ENCODE peak calls at places on chromosomes 7 and 10, in six cellular contexts. One of them, this sample, is unnamed.

GRCh38 chr10:17273403-17273802 is 45.4 kb downstream of the VIM start:
- DNase-seq in CD8-positive, alpha-beta memory T cell: no peak
- DNase-seq in A549: no peak
- DNase-seq in mammary epithelial cell: peak; percentile 88
- DNase-seq in H9: no peak
- DNase-seq in IMR-90: peak; percentile 80
- DNase-seq in this sample: no peak

GRCh38 chr10:27857616-27858015 is 112.0 kb upstream of the MKX start:
- DNase-seq in CD8-positive, alpha-beta memory T cell: no peak
- DNase-seq in A549: no peak
- DNase-seq in mammary epithelial cell: no peak
- DNase-seq in H9: no peak
- DNase-seq in IMR-90: no peak
- DNase-seq in this sample: no peak

GRCh38 chr7:78794101-78794500 is 659.4 kb downstream of the MAGI2 start:
- DNase-seq in CD8-positive, alpha-beta memory T cell: no peak
- DNase-seq in A549: no peak
- DNase-seq in mammary epithelial cell: no peak
- DNase-seq in H9: no peak
- DNase-seq in IMR-90: peak; percentile 82
- DNase-seq in this sample: no peak

GRCh38 chr10:6583447-6583846 is 3.4 kb upstream of the PRKCQ start:
- DNase-seq in CD8-positive, alpha-beta memory T cell: peak; percentile 22
- DNase-seq in A549: no peak
- DNase-seq in mammary epithelial cell: no peak
- DNase-seq in H9: no peak
- DNase-seq in IMR-90: no peak
- DNase-seq in this sample: peak; percentile 65

GRCh38 chr10:43823237-43823605 is 174.5 kb upstream of the ZNF32 start:
- DNase-seq in CD8-positive, alpha-beta memory T cell: no peak
- DNase-seq in A549: no peak
- DNase-seq in mammary epithelial cell: no peak
- DNase-seq in H9: no peak
- DNase-seq in IMR-90: no peak
- DNase-seq in this sample: no peak

GRCh38 chr10:100347568-100348195 is 649 bp downstream of the SCD start:
- DNase-seq in CD8-positive, alpha-beta memory T cell: no peak
- DNase-seq in A549: no peak
- DNase-seq in mammary epithelial cell: peak; percentile 24
- DNase-seq in H9: no peak
- DNase-seq in IMR-90: no peak
- DNase-seq in this sample: no peak

GRCh38 chr10:97823734-97824133 is 25.9 kb upstream of the GOLGA7B start:
- DNase-seq in CD8-positive, alpha-beta memory T cell: no peak
- DNase-seq in A549: no peak
- DNase-seq in mammary epithelial cell: no peak
- DNase-seq in H9: no peak
- DNase-seq in IMR-90: no peak
- DNase-seq in this sample: peak; percentile 72

GRCh38 chr10:130233426-130233825 is 97.2 kb downstream of the GLRX3 start:
- DNase-seq in CD8-positive, alpha-beta memory T cell: no peak
- DNase-seq in A549: no peak
- DNase-seq in mammary epithelial cell: no peak
- DNase-seq in H9: no peak
- DNase-seq in IMR-90: no peak
- DNase-seq in this sample: no peak

GRCh38 chr7:149772236-149772820 is 1.1 kb downstream of the ZNF467 start:
- DNase-seq in CD8-positive, alpha-beta memory T cell: no peak
- DNase-seq in A549: peak; percentile 42
- DNase-seq in mammary epithelial cell: no peak
- DNase-seq in H9: peak; percentile 54
- DNase-seq in IMR-90: no peak
- DNase-seq in this sample: no peak

GRCh38 chr7:134932707-134933370 is 53.5 kb upstream of the AGBL3 start:
- DNase-seq in CD8-positive, alpha-beta memory T cell: no peak
- DNase-seq in A549: no peak
- DNase-seq in mammary epithelial cell: no peak
- DNase-seq in H9: no peak
- DNase-seq in IMR-90: peak; percentile 37
- DNase-seq in this sample: no peak

GRCh38 chr7:66216687-66217086 is 11.6 kb downstream of the TPST1 start:
- DNase-seq in CD8-positive, alpha-beta memory T cell: no peak
- DNase-seq in A549: no peak
- DNase-seq in mammary epithelial cell: no peak
- DNase-seq in H9: no peak
- DNase-seq in IMR-90: no peak
- DNase-seq in this sample: no peak

GRCh38 chr10:131206136-131206995 is 105.2 kb downstream of the TCERG1L start:
- DNase-seq in CD8-positive, alpha-beta memory T cell: no peak
- DNase-seq in A549: no peak
- DNase-seq in mammary epithelial cell: no peak
- DNase-seq in H9: peak; percentile 14
- DNase-seq in IMR-90: no peak
- DNase-seq in this sample: peak; percentile 30

GRCh38 chr10:124518366-124518765 is 56.7 kb downstream of the LHPP start:
- DNase-seq in CD8-positive, alpha-beta memory T cell: no peak
- DNase-seq in A549: no peak
- DNase-seq in mammary epithelial cell: no peak
- DNase-seq in H9: no peak
- DNase-seq in IMR-90: no peak
- DNase-seq in this sample: no peak

GRCh38 chr10:32189400-32190084 is 133.3 kb upstream of the KIF5B start:
- DNase-seq in CD8-positive, alpha-beta memory T cell: no peak
- DNase-seq in A549: no peak
- DNase-seq in mammary epithelial cell: no peak
- DNase-seq in H9: no peak
- DNase-seq in IMR-90: peak; percentile 35
- DNase-seq in this sample: no peak

GRCh38 chr7:148084138-148084537 is 506.4 kb upstream of the C7orf33 start:
- DNase-seq in CD8-positive, alpha-beta memory T cell: no peak
- DNase-seq in A549: no peak
- DNase-seq in mammary epithelial cell: peak; percentile 5
- DNase-seq in H9: peak; percentile 64
- DNase-seq in IMR-90: peak; percentile 19
- DNase-seq in this sample: no peak

GRCh38 chr7:140008755-140009610 is 53.8 kb downstream of the PARP12 start:
- DNase-seq in CD8-positive, alpha-beta memory T cell: no peak
- DNase-seq in A549: no peak
- DNase-seq in mammary epithelial cell: no peak
- DNase-seq in H9: no peak
- DNase-seq in IMR-90: no peak
- DNase-seq in this sample: peak; percentile 40

GRCh38 chr10:30931094-30931493 is 100.6 kb downstream of the ZNF438 start:
- DNase-seq in CD8-positive, alpha-beta memory T cell: no peak
- DNase-seq in A549: no peak
- DNase-seq in mammary epithelial cell: no peak
- DNase-seq in H9: no peak
- DNase-seq in IMR-90: no peak
- DNase-seq in this sample: no peak

GRCh38 chr10:132754071-132754470 is 31.9 kb downstream of the NKX6-2 start:
- DNase-seq in CD8-positive, alpha-beta memory T cell: no peak
- DNase-seq in A549: no peak
- DNase-seq in mammary epithelial cell: no peak
- DNase-seq in H9: no peak
- DNase-seq in IMR-90: no peak
- DNase-seq in this sample: no peak

GRCh38 chr10:132750936-132751335 is 35.0 kb downstream of the NKX6-2 start:
- DNase-seq in CD8-positive, alpha-beta memory T cell: no peak
- DNase-seq in A549: no peak
- DNase-seq in mammary epithelial cell: no peak
- DNase-seq in H9: no peak
- DNase-seq in IMR-90: no peak
- DNase-seq in this sample: no peak

GRCh38 chr10:132752378-132752777 is 33.6 kb downstream of the NKX6-2 start:
- DNase-seq in CD8-positive, alpha-beta memory T cell: no peak
- DNase-seq in A549: no peak
- DNase-seq in mammary epithelial cell: no peak
- DNase-seq in H9: no peak
- DNase-seq in IMR-90: no peak
- DNase-seq in this sample: no peak

GRCh38 chr10:132753596-132753995 is 32.4 kb downstream of the NKX6-2 start:
- DNase-seq in CD8-positive, alpha-beta memory T cell: no peak
- DNase-seq in A549: no peak
- DNase-seq in mammary epithelial cell: no peak
- DNase-seq in H9: no peak
- DNase-seq in IMR-90: no peak
- DNase-seq in this sample: no peak

DNA sequence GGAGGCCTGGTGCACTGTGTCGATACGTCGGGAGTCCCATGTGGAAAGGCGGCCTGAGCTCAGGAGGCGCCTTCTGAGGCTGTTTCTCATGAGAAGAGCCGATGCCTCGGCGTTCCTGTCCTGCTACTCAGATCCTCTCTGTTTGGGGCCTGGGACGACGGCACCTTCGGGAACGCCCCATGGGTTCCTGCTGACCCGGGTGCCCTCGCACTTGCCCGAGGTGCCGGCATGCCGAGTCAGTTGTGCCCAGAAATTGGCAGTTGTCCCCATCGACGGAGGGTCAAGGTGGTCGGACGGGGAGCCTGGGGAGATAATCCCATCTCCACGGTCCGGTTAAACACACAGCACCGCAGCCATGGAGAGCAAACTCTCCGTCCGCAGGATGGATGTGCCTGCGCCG is 33.0 kb downstream of the NKX6-2 start:
- DNase-seq in CD8-positive, alpha-beta memory T cell: no peak
- DNase-seq in A549: no peak
- DNase-seq in mammary epithelial cell: no peak
- DNase-seq in H9: no peak
- DNase-seq in IMR-90: no peak
- DNase-seq in this sample: no peak
- H3K9me3 ChIP-seq in CD8-positive, alpha-beta memory T cell: no peaks in the 10 kb centered on the region
- H3K9me3 ChIP-seq in A549: no peaks in the 10 kb centered on the region
- H3K9me3 ChIP-seq in mammary epithelial cell: peaks cover 12% of the 10 kb centered on the region
- H3K9me3 ChIP-seq in H9: no peaks in the 10 kb centered on the region
- H3K9me3 ChIP-seq in IMR-90: no peaks in the 10 kb centered on the region
- H3K9me3 ChIP-seq in this sample: no peaks in the 10 kb centered on the region

GRCh38 chr7:99679400-99680191 is at the start of gene CYP3A5:
- DNase-seq in CD8-positive, alpha-beta memory T cell: no peak
- DNase-seq in A549: no peak
- DNase-seq in mammary epithelial cell: no peak
- DNase-seq in H9: no peak
- DNase-seq in IMR-90: no peak
- DNase-seq in this sample: no peak
- H3K9me3 ChIP-seq in CD8-positive, alpha-beta memory T cell: no peaks in the 10 kb centered on the region
- H3K9me3 ChIP-seq in A549: peaks cover 21% of the 10 kb centered on the region
- H3K9me3 ChIP-seq in mammary epithelial cell: no peaks in the 10 kb centered on the region
- H3K9me3 ChIP-seq in H9: no peaks in the 10 kb centered on the region
- H3K9me3 ChIP-seq in IMR-90: no peaks in the 10 kb centered on the region
- H3K9me3 ChIP-seq in this sample: no peaks in the 10 kb centered on the region

DNA sequence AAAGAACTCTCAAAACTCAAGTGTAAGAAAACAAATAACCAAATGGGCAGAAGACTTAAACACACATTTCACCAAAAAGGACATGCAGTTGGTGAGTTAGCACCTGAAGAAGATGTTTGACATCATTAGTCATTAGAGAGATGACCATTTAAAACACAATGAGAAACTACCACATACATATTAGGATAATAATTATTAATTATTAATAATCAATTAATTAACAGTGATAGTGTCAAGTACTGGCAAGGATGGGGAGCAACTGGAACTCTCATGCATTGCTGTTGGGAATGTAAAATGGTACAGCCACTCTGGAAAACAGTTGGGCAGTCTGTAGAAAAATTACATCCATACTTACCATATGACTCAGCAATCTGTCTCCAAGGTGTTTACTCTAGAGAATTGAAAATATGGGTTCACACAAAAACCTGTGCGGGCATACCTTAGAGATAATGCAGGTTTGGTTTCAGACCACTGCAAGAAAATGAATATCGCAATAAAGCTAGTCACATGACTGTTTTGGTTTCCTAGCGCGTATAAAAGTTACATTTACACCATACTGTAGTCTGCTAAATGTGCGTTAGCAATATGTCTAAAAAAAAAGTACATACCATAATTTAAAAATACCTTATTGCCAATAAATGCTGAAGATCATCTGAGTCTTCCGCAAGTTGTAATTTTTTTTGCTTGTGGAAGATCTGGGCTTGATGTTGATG is 30.3 kb downstream of the ARID5B start:
- DNase-seq in CD8-positive, alpha-beta memory T cell: no peak
- DNase-seq in A549: no peak
- DNase-seq in mammary epithelial cell: peak; percentile 49
- DNase-seq in H9: no peak
- DNase-seq in IMR-90: no peak
- DNase-seq in this sample: no peak
- H3K9me3 ChIP-seq in CD8-positive, alpha-beta memory T cell: no peaks in the 10 kb centered on the region
- H3K9me3 ChIP-seq in A549: peaks cover 2% of the 10 kb centered on the region
- H3K9me3 ChIP-seq in mammary epithelial cell: no peaks in the 10 kb centered on the region
- H3K9me3 ChIP-seq in H9: no peaks in the 10 kb centered on the region
- H3K9me3 ChIP-seq in IMR-90: no peaks in the 10 kb centered on the region
- H3K9me3 ChIP-seq in this sample: no peaks in the 10 kb centered on the region

GRCh38 chr10:9075420-9075819 is 1020.9 kb downstream of the GATA3 start:
- DNase-seq in CD8-positive, alpha-beta memory T cell: no peak
- DNase-seq in A549: no peak
- DNase-seq in mammary epithelial cell: no peak
- DNase-seq in H9: no peak
- DNase-seq in IMR-90: no peak
- DNase-seq in this sample: no peak

GRCh38 chr10:9076066-9076465 is 1021.6 kb downstream of the GATA3 start:
- DNase-seq in CD8-positive, alpha-beta memory T cell: no peak
- DNase-seq in A549: no peak
- DNase-seq in mammary epithelial cell: no peak
- DNase-seq in H9: no peak
- DNase-seq in IMR-90: no peak
- DNase-seq in this sample: no peak

GRCh38 chr10:9081988-9082387 is 1027.5 kb downstream of the GATA3 start:
- DNase-seq in CD8-positive, alpha-beta memory T cell: no peak
- DNase-seq in A549: no peak
- DNase-seq in mammary epithelial cell: no peak
- DNase-seq in H9: no peak
- DNase-seq in IMR-90: no peak
- DNase-seq in this sample: no peak

GRCh38 chr10:9081253-9081652 is 1026.8 kb downstream of the GATA3 start:
- DNase-seq in CD8-positive, alpha-beta memory T cell: no peak
- DNase-seq in A549: no peak
- DNase-seq in mammary epithelial cell: peak; percentile 49
- DNase-seq in H9: no peak
- DNase-seq in IMR-90: no peak
- DNase-seq in this sample: no peak
- H3K9me3 ChIP-seq in CD8-positive, alpha-beta memory T cell: no peaks in the 10 kb centered on the region
- H3K9me3 ChIP-seq in A549: no peaks in the 10 kb centered on the region
- H3K9me3 ChIP-seq in mammary epithelial cell: no peaks in the 10 kb centered on the region
- H3K9me3 ChIP-seq in H9: no peaks in the 10 kb centered on the region
- H3K9me3 ChIP-seq in IMR-90: no peaks in the 10 kb centered on the region
- H3K9me3 ChIP-seq in this sample: no peaks in the 10 kb centered on the region

This sample was measured in Peyer's patch.